ENCODE peak calls at places on chromosomes 7 and 10, in five cellular contexts. U is fibroblast of the aortic adventitia, P is colonic mucosa, Y is upper lobe of right lung, X is lower leg skin. V is an unnamed sample.
A peak's percentile ranks its signal among the peaks of the same experiment; 100 is the strongest.

GRCh38 chr7:129401968-129402860 is 32.0 kb upstream of the STRIP2 start:
- DNase-seq in Y (no peak), P (no peak), X (no peak), U (no peak), V (no peak)

GRCh38 chr10:72062341-72062740 is 26.0 kb downstream of the SPOCK2 start:
- DNase-seq in U (no peak), P (no peak), Y (no peak), X (no peak), V (no peak)

GRCh38 chr10:2572611-2573010 is 494.7 kb upstream of the PFKP start:
- DNase-seq in X (no peak), U (no peak), Y (no peak), P (no peak), V (no peak)

GRCh38 chr10:108598831-108599230 is 1324.5 kb downstream of the XPNPEP1 start:
- DNase-seq in U (no peak), P (no peak), X (no peak), Y (no peak), V (no peak)

GRCh38 chr7:80941206-80941758 is 22.4 kb upstream of the SEMA3C start:
- DNase-seq in Y (no peak), P (no peak), U (peak; percentile 89), X (no peak), V (no peak)

GRCh38 chr7:151238924-151239836 is 6.9 kb downstream of the CHPF2 start:
- DNase-seq in Y (no peak), P (no peak), U (no peak), X (peak; percentile 82), V (no peak)

GRCh38 chr7:112484671-112485097 is 3.9 kb downstream of the LSMEM1 start:
- DNase-seq in Y (no peak), X (no peak), P (no peak), U (peak; percentile 84), V (peak; percentile 9)

GRCh38 chr10:104253576-104254410 is 899 bp upstream of the GSTO1 start:
- DNase-seq in Y (no peak), P (no peak), X (no peak), U (no peak), V (no peak)

GRCh38 chr10:6987536-6987945 is 407.5 kb upstream of the PRKCQ start:
- DNase-seq in X (no peak), U (no peak), P (no peak), Y (no peak), V (no peak)

GRCh38 chr7:6691609-6692106 is 15.1 kb downstream of the ZNF12 start:
- DNase-seq in X (no peak), U (peak; percentile 16), P (no peak), Y (no peak), V (no peak)

GRCh38 chr10:43137971-43138756 is at the start of gene CSGALNACT2:
- DNase-seq in P (peak; percentile 87), X (peak; percentile 97), Y (peak; percentile 94), U (peak; percentile 81), V (peak; percentile 79)

GRCh38 chr7:70573202-70573810 is 558.6 kb upstream of the GALNT17 start:
- DNase-seq in P (no peak), X (no peak), Y (no peak), U (no peak), V (no peak)

GRCh38 chr10:109866168-109866994 is 56.9 kb downstream of the XPNPEP1 start:
- DNase-seq in X (peak; percentile 62), Y (no peak), U (no peak), P (peak; percentile 20), V (no peak)

GRCh38 chr7:23955145-23955544 is 245.1 kb downstream of the STK31 start:
- DNase-seq in X (no peak), U (no peak), Y (no peak), P (no peak), V (no peak)

GRCh38 chr10:70540089-70540788 is 61.7 kb downstream of the PALD1 start:
- DNase-seq in X (no peak), U (peak; percentile 22), Y (no peak), P (no peak), V (no peak)

GRCh38 chr7:157320607-157320979 is 16.2 kb upstream of the DNAJB6 start:
- DNase-seq in U (peak; percentile 50), Y (no peak), P (no peak), X (no peak), V (peak; percentile 56)

GRCh38 chr7:133139350-133139749 is 57.5 kb upstream of the CHCHD3 start:
- DNase-seq in U (peak; percentile 50), X (no peak), P (no peak), Y (no peak), V (peak; percentile 27)

GRCh38 chr7:50711271-50712175 is 71.2 kb downstream of the GRB10 start:
- DNase-seq in U (peak; percentile 55), P (no peak), X (no peak), Y (no peak), V (no peak)

GRCh38 chr7:2863461-2864066 is 19.5 kb upstream of the GNA12 start:
- DNase-seq in U (peak; percentile 96), Y (peak; percentile 87), P (peak; percentile 68), X (peak; percentile 94), V (no peak)

GRCh38 chr7:37930226-37930948 is 9.9 kb downstream of the EPDR1 start:
- DNase-seq in U (peak; percentile 70), X (no peak), Y (no peak), P (no peak), V (no peak)

GRCh38 chr10:11265486-11265885 is 247.8 kb downstream of the CELF2 start:
- DNase-seq in P (no peak), U (no peak), X (no peak), Y (no peak), V (no peak)

GRCh38 chr7:138705122-138705521 is 4.0 kb upstream of the SVOPL start:
- DNase-seq in U (no peak), Y (peak; percentile 1), P (no peak), X (no peak), V (no peak)

GRCh38 chr10:44908071-44908709 is 2.9 kb upstream of the TMEM72 start:
- DNase-seq in P (no peak), X (no peak), U (peak; percentile 32), Y (no peak), V (no peak)

GRCh38 chr7:110157631-110158362 is 933.1 kb upstream of the LRRN3 start:
- DNase-seq in P (no peak), U (no peak), X (no peak), Y (no peak), V (no peak)

GRCh38 chr10:94065344-94065743 is 71.6 kb downstream of the PLCE1 start:
- DNase-seq in U (peak; percentile 34), Y (no peak), P (no peak), X (no peak), V (no peak)

GRCh38 chr7:3002631-3003030 is 41.0 kb downstream of the CARD11 start:
- DNase-seq in Y (peak; percentile 4), X (peak; percentile 50), P (no peak), U (no peak), V (no peak)

GRCh38 chr10:51421853-51422252 is 277.5 kb downstream of the CSTF2T start:
- DNase-seq in U (no peak), P (no peak), X (no peak), Y (no peak), V (no peak)

GRCh38 chr10:117132751-117133231 is 5.3 kb downstream of the VAX1 start:
- DNase-seq in P (no peak), U (no peak), Y (no peak), X (no peak), V (no peak)

GRCh38 chr10:78402636-78403035 is 369.0 kb downstream of the RPS24 start:
- DNase-seq in P (no peak), X (no peak), U (no peak), Y (peak; percentile 43), V (no peak)

GRCh38 chr10:106320876-106321275 is 843.6 kb downstream of the SORCS1 start:
- DNase-seq in U (no peak), Y (peak; percentile 43), P (no peak), X (no peak), V (no peak)

GRCh38 chr10:24414597-24414996 is 205.7 kb downstream of the KIAA1217 start:
- DNase-seq in Y (no peak), P (no peak), X (no peak), U (no peak), V (peak; percentile 57)

GRCh38 chr7:127250312-127251047 is 2.3 kb downstream of the GRM8 start:
- DNase-seq in Y (no peak), X (no peak), P (no peak), U (peak; percentile 0), V (no peak)

GRCh38 chr7:127251458-127252379 is 1.0 kb downstream of the GRM8 start:
- DNase-seq in U (no peak), P (peak; percentile 35), Y (no peak), X (no peak), V (no peak)

GRCh38 chr7:127252736-127253288 is at the start of gene GRM8:
- DNase-seq in U (peak; percentile 19), X (no peak), Y (peak; percentile 70), P (peak; percentile 40), V (no peak)

GRCh38 chr7:127252380-127252718 is 392 bp downstream of the GRM8 start:
- DNase-seq in P (no peak), U (no peak), X (no peak), Y (no peak), V (no peak)

GRCh38 chr7:127251048-127251451 is 1.7 kb downstream of the GRM8 start:
- DNase-seq in P (no peak), X (no peak), U (no peak), Y (no peak), V (no peak)
- H3K4me3 ChIP-seq in P (no peak overlapping the region), X (no peak overlapping the region), U (no peak overlapping the region), Y (no peak overlapping the region), V (no peak overlapping the region)

GRCh38 chr10:27153855-27154198 is 357 bp downstream of the YME1L1 start:
- DNase-seq in X (no peak), U (peak; percentile 25), P (no peak), Y (no peak), V (no peak)

GRCh38 chr10:27155073-27155754 is at the start of gene MASTL:
- DNase-seq in X (peak; percentile 98), U (peak; percentile 94), Y (peak; percentile 96), P (peak; percentile 90), V (peak; percentile 85)

GRCh38 chr10:27153325-27153724 is 859 bp downstream of the YME1L1 start:
- DNase-seq in Y (no peak), U (peak; percentile 5), P (no peak), X (no peak), V (no peak)

GRCh38 chr10:27158421-27158820 is 3.3 kb downstream of the MASTL start:
- DNase-seq in X (no peak), P (no peak), Y (no peak), U (no peak), V (no peak)

GRCh38 chr10:27157150-27157549 is 2.0 kb downstream of the MASTL start:
- DNase-seq in X (no peak), P (no peak), U (peak; percentile 5), Y (no peak), V (no peak)
- H3K4me3 ChIP-seq in X (no peak overlapping the region), P (no peak overlapping the region), U (no peak overlapping the region), Y (no peak overlapping the region), V (no peak overlapping the region)

DNA sequence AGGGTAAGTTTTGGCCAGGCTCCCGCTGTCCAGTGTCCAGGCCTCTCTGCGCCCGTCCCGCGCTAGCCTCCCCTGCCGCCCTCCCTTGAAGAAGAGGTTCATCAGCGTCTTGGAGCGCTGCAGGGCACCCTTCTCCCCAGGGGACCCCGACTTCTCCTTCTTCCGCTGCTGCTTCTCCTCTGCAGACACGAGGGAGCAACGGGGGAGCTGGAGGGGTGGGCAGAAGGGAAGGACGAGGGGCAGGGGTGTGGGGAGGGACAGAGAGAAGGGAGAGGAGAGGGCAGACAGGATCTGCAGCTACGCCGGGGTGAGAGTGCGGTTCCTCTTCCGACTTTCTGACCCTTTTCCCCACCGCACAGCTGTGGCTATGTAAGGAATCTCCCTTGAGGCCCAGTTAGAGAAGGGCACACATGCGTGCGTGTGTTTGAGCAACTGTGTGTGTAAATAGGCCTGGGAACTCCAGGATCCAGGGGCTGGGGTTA is 12.8 kb downstream of the PDZD7 start:
- DNase-seq in P (no peak), X (no peak), U (no peak), Y (no peak), V (no peak)
- H3K4me3 ChIP-seq in P (no peak overlapping the region), X (no peak overlapping the region), U (no peak overlapping the region), Y (no peak overlapping the region), V (no peak overlapping the region)

GRCh38 chr10:80410578-80411145 is 2.3 kb downstream of the PRXL2A start:
- DNase-seq in Y (no peak), P (peak; percentile 61), U (no peak), X (peak; percentile 59), V (no peak)
- H3K4me3 ChIP-seq in Y (no peak overlapping the region), P (no peak overlapping the region), U (no peak overlapping the region), X (no peak overlapping the region), V (no peak overlapping the region)